ENCODE peak calls at places on chromosome 17, in seven cellular contexts. One of them, this sample, is unnamed. For H3K36me3, the result is how much of the 10 kb centered on the place peaks cover.

GRCh38 chr17:36529121-36529520 is 5.5 kb downstream of the MYO19 start:
- DNase-seq in prostate gland: no peak
- DNase-seq in upper lobe of left lung: no peak
- DNase-seq in body of pancreas: no peak
- DNase-seq in uterus: no peak
- DNase-seq in kidney: no peak
- DNase-seq in effector memory CD4-positive, alpha-beta T cell: no peak
- DNase-seq in this sample: no peak

GRCh38 chr17:83201206-83202001 is 122.0 kb downstream of the METRNL start:
- DNase-seq in upper lobe of left lung: no peak
- DNase-seq in body of pancreas: peak
- DNase-seq in prostate gland: peak
- DNase-seq in uterus: no peak
- DNase-seq in effector memory CD4-positive, alpha-beta T cell: no peak
- DNase-seq in kidney: peak
- DNase-seq in this sample: no peak

GRCh38 chr17:9473716-9474115 is 101.9 kb downstream of the STX8 start:
- DNase-seq in upper lobe of left lung: no peak
- DNase-seq in kidney: no peak
- DNase-seq in uterus: no peak
- DNase-seq in prostate gland: no peak
- DNase-seq in effector memory CD4-positive, alpha-beta T cell: no peak
- DNase-seq in body of pancreas: no peak
- DNase-seq in this sample: no peak

GRCh38 chr17:36641877-36642845 is 40.8 kb downstream of the MRM1 start:
- DNase-seq in prostate gland: no peak
- DNase-seq in uterus: no peak
- DNase-seq in kidney: no peak
- DNase-seq in effector memory CD4-positive, alpha-beta T cell: no peak
- DNase-seq in upper lobe of left lung: peak
- DNase-seq in body of pancreas: no peak
- DNase-seq in this sample: no peak

GRCh38 chr17:68356520-68356919 is 65.2 kb downstream of the ARSG start:
- DNase-seq in effector memory CD4-positive, alpha-beta T cell: peak
- DNase-seq in uterus: no peak
- DNase-seq in prostate gland: no peak
- DNase-seq in upper lobe of left lung: no peak
- DNase-seq in kidney: no peak
- DNase-seq in body of pancreas: no peak
- DNase-seq in this sample: no peak

GRCh38 chr17:77493901-77494663 is 353.3 kb downstream of the SEC14L1 start:
- DNase-seq in kidney: peak
- DNase-seq in effector memory CD4-positive, alpha-beta T cell: no peak
- DNase-seq in body of pancreas: peak
- DNase-seq in upper lobe of left lung: no peak
- DNase-seq in uterus: peak
- DNase-seq in prostate gland: no peak
- DNase-seq in this sample: no peak

GRCh38 chr17:1112875-1113274 is 66.9 kb downstream of the ABR start:
- DNase-seq in uterus: no peak
- DNase-seq in prostate gland: no peak
- DNase-seq in effector memory CD4-positive, alpha-beta T cell: no peak
- DNase-seq in upper lobe of left lung: no peak
- DNase-seq in body of pancreas: no peak
- DNase-seq in kidney: no peak
- DNase-seq in this sample: no peak

GRCh38 chr17:79695293-79696158 is 35.2 kb upstream of the ENPP7 start:
- DNase-seq in prostate gland: peak
- DNase-seq in uterus: no peak
- DNase-seq in upper lobe of left lung: no peak
- DNase-seq in effector memory CD4-positive, alpha-beta T cell: no peak
- DNase-seq in kidney: no peak
- DNase-seq in body of pancreas: peak
- DNase-seq in this sample: no peak

GRCh38 chr17:77140878-77141767 is at the start of gene SEC14L1:
- DNase-seq in effector memory CD4-positive, alpha-beta T cell: no peak
- DNase-seq in body of pancreas: peak
- DNase-seq in prostate gland: peak
- DNase-seq in kidney: peak
- DNase-seq in uterus: no peak
- DNase-seq in upper lobe of left lung: peak
- DNase-seq in this sample: peak

GRCh38 chr17:59525668-59526067 is 39.7 kb upstream of the DHX40 start:
- DNase-seq in kidney: no peak
- DNase-seq in effector memory CD4-positive, alpha-beta T cell: no peak
- DNase-seq in uterus: no peak
- DNase-seq in prostate gland: no peak
- DNase-seq in body of pancreas: no peak
- DNase-seq in upper lobe of left lung: no peak
- DNase-seq in this sample: no peak

GRCh38 chr17:75450270-75450669 is 6.2 kb upstream of the TMEM94 start:
- DNase-seq in body of pancreas: no peak
- DNase-seq in effector memory CD4-positive, alpha-beta T cell: no peak
- DNase-seq in kidney: no peak
- DNase-seq in prostate gland: no peak
- DNase-seq in upper lobe of left lung: no peak
- DNase-seq in uterus: no peak
- DNase-seq in this sample: no peak

GRCh38 chr17:70613681-70614080 is 444.3 kb downstream of the KCNJ2 start:
- DNase-seq in body of pancreas: no peak
- DNase-seq in prostate gland: no peak
- DNase-seq in uterus: no peak
- DNase-seq in upper lobe of left lung: no peak
- DNase-seq in effector memory CD4-positive, alpha-beta T cell: no peak
- DNase-seq in kidney: no peak
- DNase-seq in this sample: no peak

GRCh38 chr17:12789075-12789975 is at the start of gene ARHGAP44:
- DNase-seq in uterus: peak
- DNase-seq in prostate gland: peak
- DNase-seq in effector memory CD4-positive, alpha-beta T cell: no peak
- DNase-seq in body of pancreas: peak
- DNase-seq in upper lobe of left lung: peak
- DNase-seq in kidney: peak
- DNase-seq in this sample: peak

GRCh38 chr17:50538549-50539410 is 6.2 kb downstream of the EPN3 start:
- DNase-seq in upper lobe of left lung: peak
- DNase-seq in uterus: no peak
- DNase-seq in body of pancreas: no peak
- DNase-seq in kidney: peak
- DNase-seq in effector memory CD4-positive, alpha-beta T cell: no peak
- DNase-seq in prostate gland: no peak
- DNase-seq in this sample: no peak
- H3K4me3 ChIP-seq in upper lobe of left lung: no peak
- H3K4me3 ChIP-seq in uterus: no peak
- H3K4me3 ChIP-seq in body of pancreas: no peak
- H3K4me3 ChIP-seq in kidney: no peak
- H3K4me3 ChIP-seq in effector memory CD4-positive, alpha-beta T cell: no peak
- H3K4me3 ChIP-seq in prostate gland: no peak
- H3K4me3 ChIP-seq in this sample: no peak

GRCh38 chr17:58112970-58113631 is 29.9 kb downstream of the DYNLL2 start:
- DNase-seq in kidney: peak
- DNase-seq in uterus: peak
- DNase-seq in effector memory CD4-positive, alpha-beta T cell: peak
- DNase-seq in upper lobe of left lung: no peak
- DNase-seq in body of pancreas: peak
- DNase-seq in prostate gland: peak
- DNase-seq in this sample: peak

GRCh38 chr17:58110012-58110411 is 26.8 kb downstream of the DYNLL2 start:
- DNase-seq in effector memory CD4-positive, alpha-beta T cell: no peak
- DNase-seq in upper lobe of left lung: no peak
- DNase-seq in uterus: no peak
- DNase-seq in kidney: no peak
- DNase-seq in prostate gland: no peak
- DNase-seq in body of pancreas: no peak
- DNase-seq in this sample: no peak

GRCh38 chr17:58111676-58112075 is 28.5 kb downstream of the DYNLL2 start:
- DNase-seq in body of pancreas: no peak
- DNase-seq in prostate gland: no peak
- DNase-seq in effector memory CD4-positive, alpha-beta T cell: no peak
- DNase-seq in kidney: no peak
- DNase-seq in upper lobe of left lung: no peak
- DNase-seq in uterus: no peak
- DNase-seq in this sample: no peak

GRCh38 chr17:58117382-58117781 is 30.8 kb upstream of the OR4D1 start:
- DNase-seq in uterus: no peak
- DNase-seq in effector memory CD4-positive, alpha-beta T cell: no peak
- DNase-seq in kidney: no peak
- DNase-seq in body of pancreas: no peak
- DNase-seq in prostate gland: no peak
- DNase-seq in upper lobe of left lung: no peak
- DNase-seq in this sample: no peak

GRCh38 chr17:58113947-58114346 is 30.7 kb downstream of the DYNLL2 start:
- DNase-seq in prostate gland: no peak
- DNase-seq in uterus: no peak
- DNase-seq in effector memory CD4-positive, alpha-beta T cell: no peak
- DNase-seq in kidney: no peak
- DNase-seq in upper lobe of left lung: no peak
- DNase-seq in body of pancreas: no peak
- DNase-seq in this sample: no peak
- H3K36me3 ChIP-seq in prostate gland: under half
- H3K36me3 ChIP-seq in uterus: under half
- H3K36me3 ChIP-seq in effector memory CD4-positive, alpha-beta T cell: under half
- H3K36me3 ChIP-seq in kidney: under half
- H3K36me3 ChIP-seq in upper lobe of left lung: under half
- H3K36me3 ChIP-seq in body of pancreas: under half
- H3K36me3 ChIP-seq in this sample: under half

GRCh38 chr17:65556910-65557348 is 4.5 kb downstream of the AXIN2 start:
- DNase-seq in upper lobe of left lung: no peak
- DNase-seq in effector memory CD4-positive, alpha-beta T cell: no peak
- DNase-seq in prostate gland: no peak
- DNase-seq in body of pancreas: no peak
- DNase-seq in uterus: no peak
- DNase-seq in kidney: no peak
- DNase-seq in this sample: no peak

GRCh38 chr17:65553009-65553645 is 8.3 kb downstream of the AXIN2 start:
- DNase-seq in upper lobe of left lung: no peak
- DNase-seq in body of pancreas: no peak
- DNase-seq in uterus: no peak
- DNase-seq in prostate gland: no peak
- DNase-seq in effector memory CD4-positive, alpha-beta T cell: no peak
- DNase-seq in kidney: peak
- DNase-seq in this sample: no peak

GRCh38 chr17:65553646-65554567 is 7.5 kb downstream of the AXIN2 start:
- DNase-seq in kidney: peak
- DNase-seq in uterus: peak
- DNase-seq in upper lobe of left lung: no peak
- DNase-seq in body of pancreas: peak
- DNase-seq in effector memory CD4-positive, alpha-beta T cell: no peak
- DNase-seq in prostate gland: no peak
- DNase-seq in this sample: no peak

GRCh38 chr17:65556014-65556909 is 5.2 kb downstream of the AXIN2 start:
- DNase-seq in kidney: peak
- DNase-seq in upper lobe of left lung: no peak
- DNase-seq in effector memory CD4-positive, alpha-beta T cell: peak
- DNase-seq in prostate gland: peak
- DNase-seq in uterus: peak
- DNase-seq in body of pancreas: peak
- DNase-seq in this sample: peak

GRCh38 chr17:65554568-65555223 is 6.8 kb downstream of the AXIN2 start:
- DNase-seq in kidney: no peak
- DNase-seq in upper lobe of left lung: no peak
- DNase-seq in body of pancreas: peak
- DNase-seq in effector memory CD4-positive, alpha-beta T cell: no peak
- DNase-seq in uterus: peak
- DNase-seq in prostate gland: peak
- DNase-seq in this sample: no peak
- H3K4me3 ChIP-seq in kidney: no peak
- H3K4me3 ChIP-seq in upper lobe of left lung: no peak
- H3K4me3 ChIP-seq in body of pancreas: no peak
- H3K4me3 ChIP-seq in effector memory CD4-positive, alpha-beta T cell: no peak
- H3K4me3 ChIP-seq in uterus: peak
- H3K4me3 ChIP-seq in prostate gland: no peak
- H3K4me3 ChIP-seq in this sample: no peak

DNA sequence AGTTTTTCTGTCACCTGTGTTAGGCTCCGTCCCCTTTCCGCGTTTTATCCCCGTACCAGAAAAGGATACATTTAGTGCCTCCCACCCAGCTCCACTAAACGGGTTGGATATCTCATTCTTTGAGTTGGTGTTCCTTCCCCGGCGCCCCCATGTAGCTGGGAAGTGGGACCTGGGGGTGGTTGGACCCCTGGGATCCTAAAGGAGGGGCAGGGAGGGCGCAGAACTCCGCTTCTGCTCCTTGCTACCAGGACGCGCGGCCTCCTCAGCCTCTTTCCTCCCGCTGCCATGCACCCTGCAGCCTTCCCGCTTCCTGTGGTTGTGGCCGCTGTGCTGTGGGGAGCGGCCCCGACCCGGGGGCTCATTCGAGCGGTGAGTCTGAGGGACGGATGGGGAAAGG is 555 bp downstream of the RNF167 start:
- DNase-seq in upper lobe of left lung: peak
- DNase-seq in kidney: peak
- DNase-seq in body of pancreas: no peak
- DNase-seq in uterus: no peak
- DNase-seq in prostate gland: no peak
- DNase-seq in effector memory CD4-positive, alpha-beta T cell: peak
- DNase-seq in this sample: no peak
- H3K36me3 ChIP-seq in upper lobe of left lung: half or more
- H3K36me3 ChIP-seq in kidney: under half
- H3K36me3 ChIP-seq in body of pancreas: under half
- H3K36me3 ChIP-seq in uterus: under half
- H3K36me3 ChIP-seq in prostate gland: under half
- H3K36me3 ChIP-seq in effector memory CD4-positive, alpha-beta T cell: under half
- H3K36me3 ChIP-seq in this sample: under half

GRCh38 chr17:67246398-67246647 is 1.3 kb upstream of the HELZ start:
- DNase-seq in upper lobe of left lung: no peak
- DNase-seq in prostate gland: no peak
- DNase-seq in kidney: no peak
- DNase-seq in uterus: no peak
- DNase-seq in effector memory CD4-positive, alpha-beta T cell: no peak
- DNase-seq in body of pancreas: no peak
- DNase-seq in this sample: no peak
- H3K4me3 ChIP-seq in upper lobe of left lung: peak
- H3K4me3 ChIP-seq in prostate gland: peak
- H3K4me3 ChIP-seq in kidney: peak
- H3K4me3 ChIP-seq in uterus: peak
- H3K4me3 ChIP-seq in effector memory CD4-positive, alpha-beta T cell: peak
- H3K4me3 ChIP-seq in body of pancreas: no peak
- H3K4me3 ChIP-seq in this sample: peak

GRCh38 chr17:40906613-40907012 is 21.6 kb upstream of the KRT20 start:
- DNase-seq in body of pancreas: no peak
- DNase-seq in prostate gland: no peak
- DNase-seq in upper lobe of left lung: no peak
- DNase-seq in uterus: no peak
- DNase-seq in effector memory CD4-positive, alpha-beta T cell: no peak
- DNase-seq in kidney: no peak
- DNase-seq in this sample: no peak
- H3K36me3 ChIP-seq in body of pancreas: under half
- H3K36me3 ChIP-seq in prostate gland: under half
- H3K36me3 ChIP-seq in upper lobe of left lung: under half
- H3K36me3 ChIP-seq in uterus: under half
- H3K36me3 ChIP-seq in effector memory CD4-positive, alpha-beta T cell: under half
- H3K36me3 ChIP-seq in kidney: under half
- H3K36me3 ChIP-seq in this sample: under half

GRCh38 chr17:81084691-81085419 is 49.9 kb downstream of the BAIAP2 start:
- DNase-seq in body of pancreas: peak
- DNase-seq in kidney: no peak
- DNase-seq in effector memory CD4-positive, alpha-beta T cell: no peak
- DNase-seq in prostate gland: peak
- DNase-seq in uterus: no peak
- DNase-seq in upper lobe of left lung: no peak
- DNase-seq in this sample: no peak
- H3K4me3 ChIP-seq in body of pancreas: no peak
- H3K4me3 ChIP-seq in kidney: no peak
- H3K4me3 ChIP-seq in effector memory CD4-positive, alpha-beta T cell: no peak
- H3K4me3 ChIP-seq in prostate gland: no peak
- H3K4me3 ChIP-seq in uterus: no peak
- H3K4me3 ChIP-seq in upper lobe of left lung: no peak
- H3K4me3 ChIP-seq in this sample: no peak